ENCODE peak calls at places on chromosomes 5 and 9, in six cellular contexts. G is brain microvascular endothelial cell, C is GM18507, V is A549, I is COR-L47, F is SK-MEL-5. N is an unnamed sample.

GRCh38 chr5:73307645-73308346 is 134.8 kb downstream of the TMEM174 start:
- DNase-seq in V (no peak), F (no peak), I (no peak), C (no peak), G (no peak), N (no peak)

GRCh38 chr5:77628840-77629552 is 9.5 kb downstream of the OTP start:
- DNase-seq in I (no peak), G (no peak), V (no peak), F (no peak), C (no peak), N (no peak)

GRCh38 chr5:174431504-174431903 is 292.9 kb upstream of the MSX2 start:
- DNase-seq in C (no peak), V (no peak), I (no peak), F (no peak), G (no peak), N (no peak)

GRCh38 chr9:38037981-38038306 is 31.1 kb downstream of the SHB start:
- DNase-seq in V (no peak), C (no peak), G (no peak), F (no peak), I (no peak), N (no peak)

GRCh38 chr9:84300271-84300670 is 40.3 kb downstream of the SLC28A3 start:
- DNase-seq in G (peak), I (no peak), F (no peak), V (no peak), C (no peak), N (peak)

GRCh38 chr9:88628811-88629210 is 93.8 kb downstream of the NXNL2 start:
- DNase-seq in I (no peak), F (no peak), V (no peak), C (no peak), G (no peak), N (no peak)

GRCh38 chr5:156640751-156641241 is 209.3 kb upstream of the PPP1R2B start:
- DNase-seq in V (no peak), I (no peak), G (no peak), C (no peak), F (no peak), N (peak)

GRCh38 chr5:57692582-57693487 is 210.2 kb upstream of the ACTBL2 start:
- DNase-seq in C (no peak), G (peak), I (no peak), F (peak), V (peak), N (peak)

GRCh38 chr5:157855404-157855994 is 3.4 kb downstream of the CLINT1 start:
- DNase-seq in V (peak), G (peak), F (peak), C (no peak), I (peak), N (peak)

GRCh38 chr9:81693639-81694378 is 4.5 kb upstream of the TLE1 start:
- DNase-seq in G (no peak), F (no peak), C (no peak), V (no peak), I (no peak), N (peak)

N was measured in GM03348.